ENCODE peak calls at places on chromosomes 6 and 20, in nine cellular contexts. F is WERI-Rb-1; Q is hippocampal formation; T is brain microvascular endothelial cell; E is head of caudate nucleus; P is activated T-helper 1 cell treated with Interleukin-2 at 50 U/mL for 16 hours; G is foreskin fibroblast; L is epithelial cell of esophagus; S is stimulated activated CD4-positive, alpha-beta T cell treated with anti-CD3 and anti-CD28 coated beads, Interleukin-15, amount 100 ng/mL, for 1 hour. U is an unnamed sample.

GRCh38 chr6:107386904-107387303 is 72.5 kb downstream of the PDSS2 start:
- DNase-seq in F (no peak), S (no peak), T (no peak), Q (no peak), E (no peak), L (no peak), G (no peak), P (no peak), U (no peak)

GRCh38 chr20:34042286-34042685 is 48.6 kb downstream of the RALY start:
- DNase-seq in G (no peak), L (no peak), F (no peak), T (no peak), S (no peak), Q (no peak), E (no peak), P (no peak), U (no peak)

GRCh38 chr20:22729180-22729579 is 144.8 kb upstream of the FOXA2 start:
- DNase-seq in T (peak; percentile 12), Q (no peak), L (no peak), S (no peak), F (no peak), E (no peak), G (no peak), P (no peak), U (no peak)

GRCh38 chr6:108803982-108804490 is 44.2 kb upstream of the ARMC2 start:
- DNase-seq in L (no peak), E (no peak), Q (no peak), F (no peak), T (no peak), P (no peak), S (no peak), G (no peak), U (no peak)

GRCh38 chr6:1378224-1379025 is 11.0 kb upstream of the FOXF2 start:
- DNase-seq in T (no peak), G (peak; percentile 16), P (no peak), Q (no peak), F (no peak), S (no peak), E (no peak), L (no peak), U (no peak)

GRCh38 chr6:119179062-119179461 is 100.6 kb upstream of the FAM184A start:
- DNase-seq in E (no peak), L (no peak), F (no peak), Q (no peak), T (no peak), G (no peak), P (no peak), S (no peak), U (no peak)

GRCh38 chr20:9574182-9574581 is 59.8 kb downstream of the LAMP5 start:
- DNase-seq in F (no peak), S (no peak), G (no peak), P (no peak), T (no peak), L (no peak), Q (no peak), E (no peak), U (no peak)

GRCh38 chr20:3193806-3194616 is 10.5 kb downstream of the DDRGK1 start:
- DNase-seq in L (no peak), T (no peak), G (no peak), F (no peak), S (no peak), Q (no peak), E (peak; percentile 76), P (no peak), U (no peak)

GRCh38 chr6:157763129-157763893 is 59.7 kb upstream of the SNX9 start:
- DNase-seq in T (peak; percentile 72), P (no peak), S (no peak), F (no peak), Q (no peak), G (peak; percentile 57), L (peak; percentile 100), E (no peak), U (peak; percentile 59)

GRCh38 chr6:28208180-28208659 is 16.9 kb upstream of the ZSCAN9 start:
- DNase-seq in G (peak; percentile 18), T (no peak), P (no peak), S (no peak), F (no peak), L (peak; percentile 11), E (no peak), Q (no peak), U (peak; percentile 10)

GRCh38 chr6:115221185-115221584 is 839.5 kb downstream of the FRK start:
- DNase-seq in G (no peak), E (no peak), F (no peak), P (no peak), T (no peak), L (no peak), Q (no peak), S (no peak), U (no peak)

GRCh38 chr20:50193169-50193850 is 2.7 kb downstream of the CEBPB start:
- DNase-seq in T (no peak), P (no peak), G (peak; percentile 63), Q (no peak), F (no peak), S (no peak), L (no peak), E (no peak), U (peak; percentile 24)

GRCh38 chr20:34871320-34871926 is 1.2 kb downstream of the GGT7 start:
- DNase-seq in L (peak; percentile 32), G (peak; percentile 11), P (no peak), F (no peak), T (no peak), E (no peak), S (no peak), Q (no peak), U (no peak)

U was measured in astrocyte of the spinal cord.